ENCODE peak calls at places on chromosome 5, in eight cellular contexts. I is choroid plexus epithelial cell, K is BJ, S is A549, W is foreskin fibroblast, Q is PC-3, X is coronary artery, Z is fibroblast of lung. V is an unnamed sample.

GRCh38 chr5:141441571-141442170 is 11.4 kb downstream of the PCDHGA12 start:
- DNase-seq in S (no peak), W (no peak), I (no peak), Q (no peak), Z (no peak), X (no peak), K (no peak), V (no peak)

GRCh38 chr5:125476888-125477585 is 730.6 kb upstream of the ZNF608 start:
- DNase-seq in W (no peak), X (no peak), I (peak), Z (peak), Q (no peak), S (no peak), K (no peak), V (peak)

GRCh38 chr5:59615272-59615671 is 278.3 kb downstream of the PDE4D start:
- DNase-seq in W (peak), K (no peak), Q (peak), Z (peak), X (no peak), I (peak), S (no peak), V (peak)

GRCh38 chr5:77360381-77360780 is 131.7 kb downstream of the WDR41 start:
- DNase-seq in Q (no peak), X (no peak), W (no peak), Z (no peak), S (no peak), K (no peak), I (no peak), V (no peak)

GRCh38 chr5:89728750-89729149 is 680.8 kb downstream of the CETN3 start:
- DNase-seq in Z (peak), I (peak), Q (no peak), K (no peak), W (peak), S (no peak), X (no peak), V (peak)

GRCh38 chr5:108381034-108381954 is 604 bp downstream of the FBXL17 start:
- DNase-seq in Z (peak), Q (peak), X (peak), S (peak), W (peak), I (peak), K (no peak), V (peak)

GRCh38 chr5:93610581-93611167 is 27.7 kb downstream of the NR2F1 start:
- DNase-seq in X (no peak), K (no peak), Q (no peak), W (no peak), I (no peak), S (no peak), Z (no peak), V (no peak)

GRCh38 chr5:158861366-158861765 is 238.3 kb downstream of the EBF1 start:
- DNase-seq in Z (no peak), X (no peak), Q (no peak), I (no peak), S (no peak), K (no peak), W (no peak), V (no peak)

GRCh38 chr5:65762234-65762633 is 40.2 kb downstream of the NLN start:
- DNase-seq in K (no peak), X (no peak), W (no peak), S (no peak), Q (peak), I (no peak), Z (peak), V (no peak)

GRCh38 chr5:37926732-37927131 is 86.9 kb upstream of the GDNF start:
- DNase-seq in W (peak), Q (peak), I (peak), Z (no peak), K (no peak), S (no peak), X (no peak), V (peak)

GRCh38 chr5:74127377-74128338 is 501.7 kb downstream of the ARHGEF28 start:
- DNase-seq in I (peak), K (no peak), Q (peak), X (no peak), W (no peak), S (peak), Z (peak), V (peak)
- TF ChIP-seq CTCF in I (peak), K (peak), Q (peak), X (no peak), W (no peak), S (peak), Z (peak), V (peak)

DNA sequence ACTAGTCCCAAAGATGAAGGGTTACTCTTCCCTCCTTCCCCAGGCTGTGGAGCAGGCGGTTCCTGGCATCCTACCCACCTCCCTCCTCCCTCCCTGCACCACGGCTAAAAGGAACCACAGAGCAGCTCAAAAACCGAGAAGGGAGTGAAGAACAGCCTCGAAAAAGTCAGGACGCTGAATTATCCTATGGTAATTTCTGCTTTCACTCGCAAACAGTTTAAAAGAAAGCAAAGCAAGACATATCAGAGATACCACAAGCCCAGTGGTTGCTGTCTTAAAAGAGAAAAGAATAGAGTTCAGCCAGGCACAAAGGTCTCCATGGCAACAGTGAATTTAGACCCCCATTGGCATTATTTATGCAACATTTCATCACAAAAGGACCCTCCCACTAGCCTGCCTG is 315.4 kb downstream of the CTNND2 start:
- DNase-seq in S (no peak), Q (no peak), W (no peak), X (no peak), I (no peak), Z (peak), K (no peak), V (no peak)
- H3K4me3 ChIP-seq in S (no peak), Q (no peak), W (no peak), X (peak), I (no peak), Z (no peak), K (no peak), V (no peak)

GRCh38 chr5:17257705-17258273 is 40.4 kb downstream of the BASP1 start:
- DNase-seq in X (no peak), Q (peak), W (no peak), Z (peak), S (no peak), K (no peak), I (peak), V (peak)
- TF ChIP-seq CTCF in X (no peak), Q (no peak), W (no peak), Z (no peak), S (no peak), K (no peak), I (peak), V (no peak)

DNA sequence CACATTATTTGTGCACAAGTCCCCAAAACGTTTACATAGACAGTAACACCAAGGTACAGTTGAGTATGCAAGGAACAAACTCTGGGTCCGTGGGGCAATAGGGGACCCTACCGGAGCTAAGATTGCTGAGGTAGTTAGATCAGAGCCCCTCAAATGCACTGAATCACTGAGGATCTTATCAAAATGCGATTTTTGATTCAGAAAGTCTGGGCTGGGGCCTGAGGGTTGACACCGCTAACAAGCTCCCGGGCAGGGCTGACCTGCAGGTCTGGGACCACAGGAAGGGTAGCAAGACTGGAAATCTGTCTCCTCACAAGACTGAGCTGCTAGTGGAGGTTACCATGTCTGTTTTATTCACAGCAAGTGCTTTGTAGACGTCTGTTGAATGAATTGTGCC is 1.8 kb upstream of the IL3 start:
- DNase-seq in I (no peak), W (no peak), K (no peak), S (no peak), Q (no peak), X (no peak), Z (no peak), V (no peak)
- H3K4me3 ChIP-seq in I (no peak), W (no peak), K (no peak), S (no peak), Q (no peak), X (no peak), Z (no peak), V (no peak)

GRCh38 chr5:173629628-173630027 is 13.2 kb upstream of the BOD1 start:
- DNase-seq in I (no peak), S (peak), Q (no peak), X (no peak), W (no peak), Z (no peak), K (no peak), V (no peak)
- TF ChIP-seq CTCF in I (peak), S (peak), Q (peak), X (no peak), W (peak), Z (peak), K (peak), V (peak)

GRCh38 chr5:398475-399295 is 44.3 kb upstream of the EXOC3 start:
- DNase-seq in S (no peak), Q (no peak), K (no peak), X (peak), I (no peak), W (no peak), Z (no peak), V (no peak)
- H3K4me3 ChIP-seq in S (no peak), Q (no peak), K (no peak), X (no peak), I (no peak), W (no peak), Z (no peak), V (no peak)

DNA sequence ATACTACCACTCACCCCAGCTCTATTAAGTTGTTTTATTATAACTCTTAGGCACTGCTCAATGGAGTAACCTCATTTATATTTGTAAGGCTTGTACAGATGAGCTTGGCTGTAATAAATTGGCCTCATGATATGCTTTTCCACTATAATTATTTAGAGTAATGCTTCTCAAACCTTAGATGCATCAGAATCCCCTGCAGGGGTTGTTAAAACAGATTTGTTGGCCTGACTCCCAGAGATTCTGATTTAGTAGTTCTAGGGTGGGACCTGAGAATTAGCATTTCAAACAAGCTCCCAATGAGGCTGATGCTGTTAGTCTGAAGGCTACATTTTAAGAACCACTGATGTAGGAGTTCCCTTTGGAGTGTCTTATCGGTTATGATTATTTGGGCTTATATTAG is 38.2 kb upstream of the ARSB start:
- DNase-seq in S (no peak), I (no peak), K (no peak), Q (no peak), X (no peak), Z (no peak), W (no peak), V (no peak)
- TF ChIP-seq CTCF in S (no peak), I (no peak), K (no peak), Q (no peak), X (no peak), Z (no peak), W (no peak), V (no peak)